ENCODE peak calls at places on chromosome 2, in nine cellular contexts. B is left ventricle myocardium inferior, I is uterus, N is right atrium auricular region, A is pancreas, L is prostate gland, P is HAP-1, Y is hepatocyte, D is PC-3. V is an unnamed sample.

GRCh38 chr2:44959855-44960254 is 18.4 kb downstream of the SIX3 start:
- DNase-seq in B (no peak), I (no peak), N (no peak), A (no peak), L (no peak), P (no peak), Y (no peak), D (no peak), V (no peak)

GRCh38 chr2:18855027-18855426 is 265.7 kb upstream of the NT5C1B start:
- DNase-seq in B (no peak), I (no peak), N (no peak), A (no peak), L (no peak), P (no peak), Y (no peak), D (peak; percentile 54), V (no peak)

GRCh38 chr2:179861027-179861776 is at the start of gene ZNF385B:
- DNase-seq in B (no peak), I (peak; percentile 16), N (no peak), A (no peak), L (no peak), P (no peak), Y (peak; percentile 49), D (peak; percentile 37), V (no peak)

GRCh38 chr2:20966061-20966460 is 77.8 kb downstream of the APOB start:
- DNase-seq in B (no peak), I (no peak), N (no peak), A (no peak), L (no peak), P (no peak), Y (no peak), D (no peak), V (no peak)

GRCh38 chr2:18626256-18626668 is 36.9 kb upstream of the NT5C1B start:
- DNase-seq in B (no peak), I (no peak), N (no peak), A (no peak), L (no peak), P (no peak), Y (no peak), D (peak; percentile 84), V (no peak)

GRCh38 chr2:154707994-154708393 is 9.5 kb downstream of the KCNJ3 start:
- DNase-seq in B (no peak), I (no peak), N (no peak), A (no peak), L (no peak), P (no peak), Y (no peak), D (no peak), V (no peak)

GRCh38 chr2:68319397-68320117 is at the start of gene CNRIP1:
- DNase-seq in B (peak; percentile 76), I (peak; percentile 82), N (peak; percentile 75), A (peak; percentile 51), L (no peak), P (peak; percentile 53), Y (peak; percentile 63), D (peak; percentile 16), V (peak; percentile 46)

GRCh38 chr2:136361521-136361920 is 243.6 kb upstream of the CXCR4 start:
- DNase-seq in B (no peak), I (no peak), N (no peak), A (no peak), L (no peak), P (no peak), Y (no peak), D (no peak), V (no peak)

GRCh38 chr2:118861741-118862140 is 14.3 kb upstream of the EN1 start:
- DNase-seq in B (no peak), I (no peak), N (no peak), A (no peak), L (no peak), P (no peak), Y (no peak), D (no peak), V (no peak)

GRCh38 chr2:112065486-112065885 is 10.4 kb downstream of the TMEM87B start:
- DNase-seq in B (no peak), I (no peak), N (no peak), A (no peak), L (no peak), P (no peak), Y (no peak), D (no peak), V (no peak)

GRCh38 chr2:85746313-85747004 is 7.3 kb upstream of the ATOH8 start:
- DNase-seq in B (no peak), I (no peak), N (no peak), A (no peak), L (no peak), P (no peak), Y (no peak), D (no peak), V (no peak)

GRCh38 chr2:221350621-221351020 is 221.5 kb downstream of the EPHA4 start:
- DNase-seq in B (no peak), I (no peak), N (no peak), A (peak; percentile 36), L (no peak), P (no peak), Y (no peak), D (peak; percentile 24), V (peak; percentile 39)

GRCh38 chr2:88443353-88443938 is 9.0 kb downstream of the FOXI3 start:
- DNase-seq in B (no peak), I (no peak), N (no peak), A (no peak), L (no peak), P (peak; percentile 30), Y (no peak), D (no peak), V (no peak)

GRCh38 chr2:96103906-96104861 is 12.2 kb downstream of the ADRA2B start:
- DNase-seq in B (peak; percentile 48), I (peak; percentile 12), N (no peak), A (no peak), L (no peak), P (no peak), Y (no peak), D (no peak), V (no peak)

GRCh38 chr2:172864182-172864581 is 128.5 kb downstream of the RAPGEF4 start:
- DNase-seq in B (peak; percentile 44), I (peak; percentile 38), N (peak; percentile 72), A (no peak), L (peak; percentile 57), P (peak; percentile 53), Y (peak; percentile 60), D (peak; percentile 72), V (peak; percentile 51)

GRCh38 chr2:168499500-168499899 is 43.4 kb downstream of the CERS6 start:
- DNase-seq in B (no peak), I (no peak), N (no peak), A (no peak), L (no peak), P (no peak), Y (no peak), D (no peak), V (no peak)

GRCh38 chr2:192004188-192004963 is 157.5 kb upstream of the CAVIN2 start:
- DNase-seq in B (no peak), I (no peak), N (no peak), A (no peak), L (no peak), P (peak; percentile 36), Y (no peak), D (no peak), V (no peak)

GRCh38 chr2:145012214-145012670 is 492.3 kb upstream of the ZEB2 start:
- DNase-seq in B (peak; percentile 35), I (no peak), N (no peak), A (no peak), L (peak; percentile 91), P (peak; percentile 59), Y (peak; percentile 55), D (peak; percentile 92), V (no peak)

GRCh38 chr2:43227830-43228280 is 1.4 kb upstream of the ZFP36L2 start:
- DNase-seq in B (no peak), I (no peak), N (no peak), A (no peak), L (no peak), P (no peak), Y (no peak), D (peak; percentile 69), V (no peak)

GRCh38 chr2:133841905-133842304 is 273.6 kb upstream of the NCKAP5 start:
- DNase-seq in B (no peak), I (no peak), N (no peak), A (no peak), L (no peak), P (no peak), Y (no peak), D (peak; percentile 97), V (no peak)

GRCh38 chr2:20925265-20925889 is 102.5 kb upstream of the LDAH start:
- DNase-seq in B (no peak), I (no peak), N (no peak), A (no peak), L (no peak), P (no peak), Y (peak; percentile 40), D (no peak), V (no peak)

GRCh38 chr2:42339191-42339912 is 21.7 kb downstream of the COX7A2L start:
- DNase-seq in B (no peak), I (no peak), N (no peak), A (no peak), L (no peak), P (no peak), Y (no peak), D (no peak), V (no peak)

GRCh38 chr2:96353032-96353561 is 17.5 kb downstream of the NCAPH start:
- DNase-seq in B (peak; percentile 73), I (peak; percentile 26), N (peak; percentile 67), A (no peak), L (no peak), P (no peak), Y (no peak), D (no peak), V (no peak)

GRCh38 chr2:217875556-217876252 is 127.1 kb downstream of the TNS1 start:
- DNase-seq in B (no peak), I (no peak), N (no peak), A (no peak), L (no peak), P (no peak), Y (no peak), D (no peak), V (no peak)
- H3K4me3 ChIP-seq in B (no peak overlapping the region), I (no peak overlapping the region), N (no peak overlapping the region), A (no peak overlapping the region), L (no peak overlapping the region), P (no peak overlapping the region), Y (no peak overlapping the region), D (no peak overlapping the region), V (no peak overlapping the region)

GRCh38 chr2:123762221-123762620 is 262.9 kb upstream of the CNTNAP5 start:
- DNase-seq in B (no peak), I (no peak), N (no peak), A (no peak), L (no peak), P (no peak), Y (no peak), D (no peak), V (no peak)
- H3K9me3 ChIP-seq in B (peaks cover 58% of the 10 kb centered on the region), I (no peaks in the 10 kb centered on the region), N (peaks cover 6% of the 10 kb centered on the region), A (no peaks in the 10 kb centered on the region), L (no peaks in the 10 kb centered on the region), P (no peaks in the 10 kb centered on the region), Y (no peaks in the 10 kb centered on the region), D (no peaks in the 10 kb centered on the region), V (no peaks in the 10 kb centered on the region)

GRCh38 chr2:239439383-239440315 is 38.8 kb upstream of the HDAC4 start:
- DNase-seq in B (no peak), I (no peak), N (peak; percentile 28), A (no peak), L (no peak), P (no peak), Y (no peak), D (no peak), V (no peak)
- H3K4me1 ChIP-seq in B (peaks cover 13% of the 10 kb centered on the region), I (no peaks in the 10 kb centered on the region), N (no peaks in the 10 kb centered on the region), A (no peaks in the 10 kb centered on the region), L (no peaks in the 10 kb centered on the region), P (no peaks in the 10 kb centered on the region), Y (peaks cover 12% of the 10 kb centered on the region), D (peaks cover 10% of the 10 kb centered on the region), V (no peaks in the 10 kb centered on the region)

GRCh38 chr2:205273627-205274026 is 408.7 kb upstream of the NRP2 start:
- DNase-seq in B (no peak), I (no peak), N (no peak), A (no peak), L (no peak), P (no peak), Y (peak; percentile 27), D (peak; percentile 89), V (no peak)
- H3K4me3 ChIP-seq in B (no peak overlapping the region), I (no peak overlapping the region), N (no peak overlapping the region), A (no peak overlapping the region), L (no peak overlapping the region), P (no peak overlapping the region), Y (no peak overlapping the region), D (no peak overlapping the region), V (no peak overlapping the region)

V was measured in lung.